ENCODE peak calls at places on chromosome 19, in nine cellular contexts. F, Y, K, I, H, Q, T, J and N are unnamed samples.

GRCh38 chr19:10766681-10767201 is 48.9 kb downstream of the DNM2 start:
- DNase-seq in F (no peak), Y (no peak), K (no peak), I (no peak), H (peak), Q (no peak), T (no peak), J (no peak), N (no peak)

GRCh38 chr19:11964858-11965645 is at the start of gene ZNF763:
- DNase-seq in F (peak), Y (peak), K (no peak), I (peak), H (peak), Q (peak), T (peak), J (peak), N (peak)

GRCh38 chr19:10694706-10695105 is 6.5 kb upstream of the QTRT1 start:
- DNase-seq in F (no peak), Y (no peak), K (peak), I (no peak), H (no peak), Q (no peak), T (no peak), J (no peak), N (no peak)

GRCh38 chr19:31784631-31785237 is 435.5 kb upstream of the TSHZ3 start:
- DNase-seq in F (no peak), Y (no peak), K (no peak), I (no peak), H (no peak), Q (no peak), T (peak), J (no peak), N (no peak)

GRCh38 chr19:17632577-17632976 is 55.6 kb downstream of the UNC13A start:
- DNase-seq in F (no peak), Y (no peak), K (no peak), I (no peak), H (no peak), Q (peak), T (no peak), J (no peak), N (no peak)

GRCh38 chr19:38826856-38827551 is 4.6 kb downstream of the ECH1 start:
- DNase-seq in F (no peak), Y (no peak), K (no peak), I (no peak), H (no peak), Q (no peak), T (no peak), J (no peak), N (no peak)

GRCh38 chr19:49875801-49876421 is 1.2 kb downstream of the AKT1S1 start:
- DNase-seq in F (peak), Y (peak), K (no peak), I (peak), H (peak), Q (peak), T (peak), J (peak), N (peak)

GRCh38 chr19:55472463-55472862 is 4.0 kb upstream of the ZNF628 start:
- DNase-seq in F (no peak), Y (no peak), K (peak), I (no peak), H (peak), Q (no peak), T (no peak), J (no peak), N (no peak)

GRCh38 chr19:15372891-15373301 is 6.7 kb downstream of the AKAP8 start:
- DNase-seq in F (no peak), Y (no peak), K (no peak), I (no peak), H (no peak), Q (no peak), T (no peak), J (no peak), N (no peak)

GRCh38 chr19:48421548-48421947 is 24.2 kb upstream of the GRWD1 start:
- DNase-seq in F (no peak), Y (no peak), K (no peak), I (no peak), H (peak), Q (no peak), T (no peak), J (no peak), N (no peak)

GRCh38 chr19:37941820-37942515 is 35.0 kb downstream of the SIPA1L3 start:
- DNase-seq in F (no peak), Y (peak), K (peak), I (no peak), H (no peak), Q (no peak), T (peak), J (peak), N (no peak)

GRCh38 chr19:35141627-35142401 is 1.2 kb upstream of the FXYD7 start:
- DNase-seq in F (no peak), Y (no peak), K (no peak), I (no peak), H (no peak), Q (no peak), T (peak), J (no peak), N (no peak)

GRCh38 chr19:42252365-42253244 is 2.3 kb downstream of the ERF start:
- DNase-seq in F (peak), Y (no peak), K (no peak), I (peak), H (peak), Q (no peak), T (no peak), J (no peak), N (no peak)

GRCh38 chr19:6935618-6936017 is 48.2 kb downstream of the ADGRE1 start:
- DNase-seq in F (no peak), Y (no peak), K (no peak), I (no peak), H (no peak), Q (no peak), T (no peak), J (no peak), N (no peak)

GRCh38 chr19:22609630-22610029 is 24.5 kb upstream of the ZNF492 start:
- DNase-seq in F (no peak), Y (no peak), K (no peak), I (peak), H (no peak), Q (no peak), T (no peak), J (no peak), N (no peak)

GRCh38 chr19:49761625-49762311 is 1.3 kb downstream of the TSKS start:
- DNase-seq in F (peak), Y (no peak), K (no peak), I (peak), H (peak), Q (no peak), T (no peak), J (peak), N (no peak)

GRCh38 chr19:23203841-23204344 is 46.3 kb downstream of the ZNF724 start:
- DNase-seq in F (peak), Y (no peak), K (no peak), I (peak), H (no peak), Q (no peak), T (no peak), J (no peak), N (no peak)

GRCh38 chr19:23802290-23802689 is 43.6 kb upstream of the ZNF681 start:
- DNase-seq in F (no peak), Y (no peak), K (no peak), I (no peak), H (no peak), Q (no peak), T (no peak), J (no peak), N (no peak)

GRCh38 chr19:6088677-6089063 is 21.6 kb downstream of the RFX2 start:
- DNase-seq in F (no peak), Y (no peak), K (peak), I (no peak), H (peak), Q (no peak), T (no peak), J (no peak), N (no peak)

GRCh38 chr19:54106716-54107115 is 4.1 kb downstream of the NDUFA3 start:
- DNase-seq in F (no peak), Y (no peak), K (no peak), I (no peak), H (no peak), Q (peak), T (no peak), J (no peak), N (no peak)

GRCh38 chr19:2426661-2427322 is 594 bp downstream of the TIMM13 start:
- DNase-seq in F (peak), Y (peak), K (no peak), I (no peak), H (peak), Q (peak), T (peak), J (peak), N (no peak)

GRCh38 chr19:1990230-1991017 is 25.1 kb downstream of the BTBD2 start:
- DNase-seq in F (no peak), Y (no peak), K (no peak), I (no peak), H (no peak), Q (peak), T (no peak), J (no peak), N (no peak)

GRCh38 chr19:50434525-50434924 is 1.8 kb downstream of the MYBPC2 start:
- DNase-seq in F (no peak), Y (peak), K (no peak), I (no peak), H (no peak), Q (no peak), T (peak), J (no peak), N (peak)

GRCh38 chr19:58291943-58292342 is 13.2 kb downstream of the ZNF8 start:
- DNase-seq in F (no peak), Y (no peak), K (no peak), I (no peak), H (no peak), Q (no peak), T (no peak), J (no peak), N (no peak)

GRCh38 chr19:41956621-41957020 is 2.5 kb downstream of the RABAC1 start:
- DNase-seq in F (no peak), Y (peak), K (no peak), I (no peak), H (no peak), Q (no peak), T (no peak), J (no peak), N (no peak)

GRCh38 chr19:2512523-2513431 is 36.9 kb downstream of the GADD45B start:
- DNase-seq in F (peak), Y (no peak), K (no peak), I (no peak), H (no peak), Q (no peak), T (no peak), J (no peak), N (no peak)

GRCh38 chr19:46022431-46023310 is at the start of gene PGLYRP1:
- DNase-seq in F (peak), Y (no peak), K (no peak), I (no peak), H (no peak), Q (no peak), T (no peak), J (no peak), N (no peak)
- TF ChIP-seq CTCF in F (no peak), Y (no peak), K (no peak), I (no peak), H (no peak), Q (no peak), T (no peak), J (no peak), N (no peak)

GRCh38 chr19:40889366-40889765 is 7.3 kb upstream of the CYP2A7 start:
- DNase-seq in F (no peak), Y (no peak), K (no peak), I (no peak), H (no peak), Q (no peak), T (no peak), J (no peak), N (no peak)

GRCh38 chr19:40893112-40893511 is 11.1 kb upstream of the CYP2A7 start:
- DNase-seq in F (no peak), Y (no peak), K (no peak), I (no peak), H (no peak), Q (no peak), T (no peak), J (no peak), N (no peak)

DNA sequence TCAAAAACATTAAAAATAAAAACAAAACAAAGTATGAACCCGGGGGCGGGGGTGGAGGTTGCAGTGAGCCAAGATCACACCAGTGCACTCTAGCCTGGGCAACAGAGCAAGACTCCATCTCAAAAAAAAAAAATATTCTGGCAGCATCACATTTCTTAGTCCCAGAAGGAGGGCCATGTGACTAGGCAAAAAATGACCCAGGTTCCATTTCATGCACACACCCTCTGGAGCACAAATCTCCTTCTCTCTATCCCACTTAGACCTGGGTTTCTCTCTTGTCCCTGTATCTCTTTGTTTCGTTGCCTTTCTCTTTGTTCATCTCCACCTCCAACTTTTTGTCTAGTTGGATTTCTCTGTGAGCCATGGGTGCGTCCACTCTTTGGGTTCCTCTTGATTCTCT is 6.2 kb upstream of the CYP2A7 start:
- DNase-seq in F (no peak), Y (no peak), K (no peak), I (no peak), H (no peak), Q (no peak), T (no peak), J (no peak), N (no peak)
- TF ChIP-seq CTCF in F (no peak), Y (no peak), K (no peak), I (no peak), H (no peak), Q (no peak), T (no peak), J (no peak), N (no peak)

GRCh38 chr19:18644144-18645034 is 7.6 kb downstream of the KLHL26 start:
- DNase-seq in F (no peak), Y (no peak), K (no peak), I (no peak), H (no peak), Q (no peak), T (no peak), J (no peak), N (no peak)
- TF ChIP-seq CTCF in F (peak), Y (no peak), K (no peak), I (no peak), H (no peak), Q (no peak), T (no peak), J (no peak), N (no peak)

GRCh38 chr19:14089412-14089661 is 1.2 kb downstream of the SAMD1 start:
- DNase-seq in F (peak), Y (no peak), K (no peak), I (no peak), H (peak), Q (no peak), T (peak), J (no peak), N (no peak)
- TF ChIP-seq CTCF in F (peak), Y (no peak), K (peak), I (no peak), H (peak), Q (peak), T (peak), J (no peak), N (no peak)